ENCODE peak calls at places on chromosomes 5 and 9, in four cellular contexts. N is HAP-1, Y is mesendoderm, I is PC-9. H is an unnamed sample.

GRCh38 chr9:105052346-105052745 is 124.4 kb upstream of the ABCA1 start:
- DNase-seq in N (no peak), Y (no peak), I (no peak), H (no peak)

GRCh38 chr5:116075117-116075910 is 9.5 kb upstream of the COMMD10 start:
- DNase-seq in N (no peak), Y (no peak), I (no peak), H (no peak)

GRCh38 chr5:168803541-168803940 is 224.4 kb upstream of the PANK3 start:
- DNase-seq in N (no peak), Y (no peak), I (no peak), H (no peak)

GRCh38 chr9:28158451-28158850 is 585.2 kb upstream of the C9orf72 start:
- DNase-seq in N (no peak), Y (no peak), I (no peak), H (no peak)

GRCh38 chr9:128192601-128193371 is 1.4 kb upstream of the CIZ1 start:
- DNase-seq in N (no peak), Y (peak; percentile 46), I (peak; percentile 97), H (peak; percentile 83)

GRCh38 chr9:73824671-73825070 is 672.5 kb upstream of the RORB start:
- DNase-seq in N (no peak), Y (peak; percentile 86), I (no peak), H (no peak)

GRCh38 chr5:143921525-143922311 is 109.8 kb downstream of the HMHB1 start:
- DNase-seq in N (no peak), Y (no peak), I (peak; percentile 37), H (no peak)

GRCh38 chr9:87567047-87567446 is 69.4 kb downstream of the DAPK1 start:
- DNase-seq in N (no peak), Y (peak; percentile 48), I (no peak), H (no peak)

GRCh38 chr5:180441577-180441976 is 52.6 kb upstream of the CNOT6 start:
- DNase-seq in N (no peak), Y (peak; percentile 16), I (peak; percentile 37), H (no peak)

GRCh38 chr9:37301369-37302172 is 120.9 kb upstream of the GRHPR start:
- DNase-seq in N (no peak), Y (no peak), I (no peak), H (no peak)

GRCh38 chr5:146107901-146108300 is 2.5 kb upstream of the PLAC8L1 start:
- DNase-seq in N (no peak), Y (no peak), I (no peak), H (no peak)

GRCh38 chr5:150729859-150730258 is 29.0 kb downstream of the DCTN4 start:
- DNase-seq in N (no peak), Y (no peak), I (no peak), H (no peak)

GRCh38 chr5:960551-960950 is 48.1 kb upstream of the NKD2 start:
- DNase-seq in N (no peak), Y (no peak), I (no peak), H (peak; percentile 8)

GRCh38 chr9:129237195-129237611 is 59.1 kb upstream of the IER5L start:
- DNase-seq in N (no peak), Y (peak; percentile 59), I (peak; percentile 28), H (no peak)

GRCh38 chr9:36870960-36871359 is 163.1 kb downstream of the PAX5 start:
- DNase-seq in N (no peak), Y (no peak), I (no peak), H (no peak)

GRCh38 chr9:129562917-129563316 is 58.0 kb downstream of the C9orf50 start:
- DNase-seq in N (no peak), Y (no peak), I (no peak), H (no peak)

GRCh38 chr9:137222190-137223077 is at the start of gene RNF208:
- DNase-seq in N (no peak), Y (no peak), I (no peak), H (no peak)

GRCh38 chr9:5375790-5376477 is 36.3 kb upstream of the RLN1 start:
- DNase-seq in N (no peak), Y (no peak), I (no peak), H (no peak)

GRCh38 chr5:27472000-27472763 is 433.8 kb upstream of the CDH9 start:
- DNase-seq in N (peak; percentile 96), Y (peak; percentile 96), I (peak; percentile 89), H (no peak)
- H3K4me3 ChIP-seq in N (peak overlapping the region; percentile 52), Y (peak overlapping the region; percentile 60), I (no peak overlapping the region), H (no peak overlapping the region)

DNA sequence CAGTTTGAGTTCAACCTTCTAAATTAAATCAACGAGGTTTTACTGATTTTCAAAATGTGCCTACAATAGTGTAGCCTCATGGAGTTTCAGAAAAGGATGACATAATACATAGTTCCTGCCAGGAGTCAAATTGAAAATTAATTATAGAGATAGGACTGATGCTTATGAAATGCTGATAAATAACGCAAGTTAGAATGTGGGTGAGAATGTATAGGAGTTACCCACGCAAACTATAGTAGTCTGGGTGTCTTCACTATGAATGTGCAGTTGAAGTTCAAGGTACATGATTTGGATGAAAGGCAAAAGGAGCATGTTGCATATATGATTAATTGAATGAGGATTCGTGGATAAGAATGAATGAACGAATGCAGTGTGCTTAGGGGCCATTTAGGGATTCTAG is 95.7 kb downstream of the SV2C start:
- DNase-seq in N (no peak), Y (no peak), I (no peak), H (no peak)
- H3K36me3 ChIP-seq in N (no peaks in the 10 kb centered on the region), Y (no peaks in the 10 kb centered on the region), I (no peaks in the 10 kb centered on the region), H (no peaks in the 10 kb centered on the region)

GRCh38 chr9:131266301-131267229 is 9.7 kb downstream of the FAM78A start:
- DNase-seq in N (no peak), Y (no peak), I (no peak), H (no peak)
- H3K4me1 ChIP-seq in N (peaks cover 6% of the 10 kb centered on the region), Y (no peaks in the 10 kb centered on the region), I (no peaks in the 10 kb centered on the region), H (peaks cover 85% of the 10 kb centered on the region)

GRCh38 chr5:73030531-73030930 is 74.7 kb downstream of the FCHO2 start:
- DNase-seq in N (no peak), Y (peak; percentile 30), I (peak; percentile 29), H (no peak)
- H3K4me3 ChIP-seq in N (no peak overlapping the region), Y (no peak overlapping the region), I (no peak overlapping the region), H (no peak overlapping the region)

DNA sequence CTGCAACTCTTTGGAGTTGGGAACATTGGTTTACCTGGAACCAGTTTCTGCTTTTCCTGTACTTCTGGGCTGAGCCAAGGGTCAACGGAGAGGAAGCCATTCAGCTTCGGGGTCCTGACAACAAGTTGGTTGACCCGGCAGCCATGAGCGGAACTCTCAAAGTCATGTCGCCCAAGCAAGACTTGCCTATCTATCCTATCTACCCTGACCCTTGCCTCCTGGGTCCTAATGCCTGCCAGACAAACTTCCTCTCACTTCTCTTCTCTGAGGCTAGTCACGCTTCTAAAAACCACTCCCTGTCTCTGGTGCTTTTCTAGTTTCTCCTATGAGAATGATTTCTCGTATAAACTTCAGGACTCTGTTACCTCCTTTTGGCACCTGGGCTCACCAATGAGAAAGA is 44.7 kb upstream of the CRHBP start:
- DNase-seq in N (no peak), Y (no peak), I (no peak), H (no peak)
- H3K36me3 ChIP-seq in N (no peaks in the 10 kb centered on the region), Y (no peaks in the 10 kb centered on the region), I (no peaks in the 10 kb centered on the region), H (no peaks in the 10 kb centered on the region)

GRCh38 chr9:89438194-89438593 is 59.7 kb downstream of the SEMA4D start:
- DNase-seq in N (no peak), Y (no peak), I (no peak), H (no peak)
- H3K4me1 ChIP-seq in N (peaks cover 23% of the 10 kb centered on the region), Y (peaks cover 5% of the 10 kb centered on the region), I (peaks cover 12% of the 10 kb centered on the region), H (no peaks in the 10 kb centered on the region)

DNA sequence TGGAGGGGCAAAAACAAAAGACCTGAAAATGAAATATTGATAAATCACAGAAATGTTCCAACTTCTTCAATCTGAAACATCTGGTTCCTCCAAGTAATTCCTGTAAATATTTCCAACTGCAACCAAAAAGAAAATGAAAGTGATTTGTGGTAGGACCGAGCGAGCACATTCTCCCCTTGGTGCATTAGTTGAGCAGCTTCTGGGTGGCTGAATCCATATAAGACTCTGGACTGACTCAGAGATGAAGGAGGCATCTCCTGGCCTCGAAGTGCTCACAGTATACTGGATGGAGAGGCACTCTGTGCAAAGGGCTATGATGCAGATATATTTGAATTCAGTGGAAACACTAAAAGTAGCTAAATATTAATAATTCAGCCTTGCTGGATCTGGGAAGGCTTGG is 265.0 kb downstream of the MARCHF11 start:
- DNase-seq in N (no peak), Y (no peak), I (no peak), H (no peak)
- H3K4me3 ChIP-seq in N (no peak overlapping the region), Y (no peak overlapping the region), I (peak overlapping the region; percentile 5), H (peak overlapping the region; percentile 41)

GRCh38 chr9:96008502-96009222 is 133.2 kb downstream of the ERCC6L2 start:
- DNase-seq in N (no peak), Y (no peak), I (no peak), H (no peak)
- H3K36me3 ChIP-seq in N (no peaks in the 10 kb centered on the region), Y (no peaks in the 10 kb centered on the region), I (peaks cover 5% of the 10 kb centered on the region), H (no peaks in the 10 kb centered on the region)

GRCh38 chr9:126612329-126612812 is 1.4 kb upstream of the LMX1B start:
- DNase-seq in N (no peak), Y (no peak), I (no peak), H (no peak)

GRCh38 chr9:126612813-126613641 is 701 bp upstream of the LMX1B start:
- DNase-seq in N (no peak), Y (no peak), I (no peak), H (no peak)

GRCh38 chr9:126611188-126611587 is 2.5 kb upstream of the LMX1B start:
- DNase-seq in N (no peak), Y (no peak), I (no peak), H (no peak)

GRCh38 chr9:126613656-126614055 is at the start of gene LMX1B:
- DNase-seq in N (peak; percentile 70), Y (peak; percentile 79), I (no peak), H (peak; percentile 44)

DNA sequence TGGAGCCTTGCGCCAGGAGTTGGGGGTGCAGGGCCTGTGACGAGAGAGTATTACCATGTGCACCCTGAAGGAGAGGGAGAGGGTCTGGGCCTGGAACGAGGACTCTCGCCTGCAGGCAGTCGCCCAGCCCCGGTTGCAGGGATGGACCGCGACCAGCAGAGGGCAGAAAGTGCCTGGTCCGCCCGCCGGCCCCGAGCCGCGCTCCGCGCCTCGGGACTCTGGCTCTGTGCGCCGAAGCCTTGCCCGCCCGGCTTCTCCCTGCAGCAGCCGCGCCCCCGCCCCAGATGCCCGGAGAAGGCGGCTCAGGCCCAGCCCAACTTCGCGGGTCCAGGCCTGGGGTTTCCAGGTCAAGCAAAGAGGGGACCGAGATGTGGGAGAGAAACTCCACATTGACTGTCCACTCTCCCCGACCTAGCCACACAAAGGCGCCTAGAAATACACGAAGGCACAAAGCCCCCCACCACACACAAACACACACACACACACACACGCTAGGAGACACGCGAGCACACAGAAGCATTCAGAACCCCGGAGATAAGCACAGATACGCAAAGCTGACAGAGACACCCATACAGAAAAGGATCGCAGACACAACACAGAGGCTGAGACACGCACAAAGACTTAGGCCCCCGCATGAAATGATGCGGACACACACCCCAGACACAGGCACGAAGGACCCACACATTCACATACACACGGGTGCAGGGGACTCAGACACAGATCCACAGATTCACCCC is 2.0 kb upstream of the LMX1B start:
- DNase-seq in N (peak; percentile 70), Y (peak; percentile 83), I (peak; percentile 81), H (peak; percentile 82)
- H3K4me1 ChIP-seq in N (peaks cover 8% of the 10 kb centered on the region), Y (no peaks in the 10 kb centered on the region), I (no peaks in the 10 kb centered on the region), H (peaks cover 38% of the 10 kb centered on the region)

DNA sequence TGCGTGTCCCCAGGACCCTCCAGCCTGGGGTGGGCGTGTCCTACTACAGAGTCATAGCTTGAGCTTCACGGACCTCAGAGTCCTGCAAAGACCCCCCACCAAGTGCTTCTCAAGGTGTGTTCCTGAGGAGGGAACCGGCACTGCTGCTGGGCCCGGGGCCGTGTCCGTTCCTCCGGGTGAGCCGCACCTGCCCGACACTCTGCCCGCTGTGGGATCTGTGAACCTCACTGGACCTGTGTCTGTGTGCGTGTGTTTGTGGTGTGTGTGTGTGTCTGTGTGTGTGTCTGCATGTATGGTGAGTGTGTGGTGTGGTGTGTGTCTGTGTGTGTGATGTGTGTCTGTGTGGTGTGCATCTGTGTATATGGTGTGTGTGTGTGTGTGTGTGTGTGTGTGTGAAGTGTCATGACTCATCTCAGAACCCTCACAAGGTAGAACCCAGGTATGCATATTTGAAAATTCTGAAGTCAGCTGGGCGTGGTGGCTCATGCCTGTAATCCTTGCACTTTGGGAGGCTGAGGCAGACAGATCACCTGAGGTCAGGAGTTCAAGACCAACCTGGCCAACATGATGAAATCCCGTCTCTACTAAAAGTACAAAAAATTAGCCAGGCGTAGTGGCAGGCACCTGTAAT is 40.9 kb upstream of the RXRA start:
- DNase-seq in N (no peak), Y (no peak), I (no peak), H (no peak)
- H3K4me3 ChIP-seq in N (no peak overlapping the region), Y (no peak overlapping the region), I (no peak overlapping the region), H (no peak overlapping the region)